ENCODE peak calls at places on chromosomes 11 and 22, in eight cellular contexts. N, X, Q, V, S, F, L and E are unnamed samples.

GRCh38 chr11:110169738-110170137 is 76.5 kb downstream of the ZC3H12C start:
- DNase-seq in N (no peak), X (no peak), Q (no peak), V (no peak), S (no peak), F (no peak), L (no peak), E (no peak)

GRCh38 chr11:8702598-8702915 is 20.0 kb downstream of the RPL27A start:
- DNase-seq in N (no peak), X (no peak), Q (no peak), V (no peak), S (no peak), F (no peak), L (no peak), E (no peak)

GRCh38 chr11:78715639-78716311 is 141.1 kb upstream of the NARS2 start:
- DNase-seq in N (peak), X (peak), Q (no peak), V (peak), S (peak), F (no peak), L (peak), E (no peak)

GRCh38 chr11:64027619-64028397 is 7.9 kb upstream of the FLRT1 start:
- DNase-seq in N (no peak), X (no peak), Q (no peak), V (no peak), S (no peak), F (no peak), L (no peak), E (no peak)

GRCh38 chr11:47248664-47249377 is at the start of gene ACP2:
- DNase-seq in N (peak), X (peak), Q (peak), V (peak), S (peak), F (peak), L (peak), E (peak)

GRCh38 chr11:118021146-118021545 is 35.0 kb downstream of the IL10RA start:
- DNase-seq in N (no peak), X (no peak), Q (no peak), V (no peak), S (no peak), F (no peak), L (no peak), E (no peak)

GRCh38 chr11:37643968-37644367 is 1045.9 kb upstream of the RAG2 start:
- DNase-seq in N (no peak), X (no peak), Q (no peak), V (no peak), S (no peak), F (no peak), L (no peak), E (no peak)

GRCh38 chr11:10695821-10696220 is 2.3 kb upstream of the IRAG1 start:
- DNase-seq in N (no peak), X (no peak), Q (no peak), V (no peak), S (no peak), F (no peak), L (no peak), E (no peak)

GRCh38 chr22:28923826-28924732 is 40.7 kb downstream of the ZNRF3 start:
- DNase-seq in N (no peak), X (peak), Q (no peak), V (no peak), S (peak), F (peak), L (no peak), E (no peak)

GRCh38 chr11:4766420-4767043 is 3.2 kb downstream of the OR51F1 start:
- DNase-seq in N (no peak), X (no peak), Q (no peak), V (no peak), S (no peak), F (no peak), L (no peak), E (no peak)

GRCh38 chr11:46588915-46589314 is 4.9 kb downstream of the AMBRA1 start:
- DNase-seq in N (no peak), X (no peak), Q (no peak), V (no peak), S (no peak), F (no peak), L (no peak), E (no peak)

GRCh38 chr11:72736452-72737069 is 15.6 kb downstream of the ARAP1 start:
- DNase-seq in N (no peak), X (peak), Q (peak), V (peak), S (peak), F (peak), L (peak), E (no peak)

GRCh38 chr11:44590769-44591168 is 25.3 kb downstream of the CD82 start:
- DNase-seq in N (no peak), X (no peak), Q (no peak), V (no peak), S (no peak), F (no peak), L (no peak), E (no peak)

GRCh38 chr11:113176561-113176960 is 137.8 kb upstream of the TTC12 start:
- DNase-seq in N (no peak), X (peak), Q (no peak), V (no peak), S (no peak), F (no peak), L (peak), E (no peak)

GRCh38 chr11:61834278-61835004 is 6.3 kb downstream of the FADS2 start:
- DNase-seq in N (peak), X (peak), Q (peak), V (peak), S (no peak), F (peak), L (peak), E (no peak)

GRCh38 chr11:66970808-66971442 is 4.2 kb upstream of the C11orf86 start:
- DNase-seq in N (no peak), X (peak), Q (no peak), V (no peak), S (peak), F (no peak), L (peak), E (no peak)

GRCh38 chr22:43227231-43227630 is 40.3 kb upstream of the TTLL12 start:
- DNase-seq in N (no peak), X (no peak), Q (no peak), V (no peak), S (no peak), F (no peak), L (no peak), E (no peak)

GRCh38 chr11:86395061-86395551 is 20.4 kb downstream of the CCDC81 start:
- DNase-seq in N (peak), X (peak), Q (no peak), V (no peak), S (no peak), F (peak), L (no peak), E (no peak)

GRCh38 chr11:64268687-64269379 is 15.6 kb downstream of the BAD start:
- DNase-seq in N (peak), X (peak), Q (peak), V (peak), S (peak), F (peak), L (peak), E (no peak)

GRCh38 chr22:30675436-30675835 is 7.8 kb upstream of the DUSP18 start:
- DNase-seq in N (no peak), X (no peak), Q (no peak), V (no peak), S (no peak), F (no peak), L (no peak), E (no peak)

GRCh38 chr22:36999463-36999862 is 19.8 kb downstream of the TST start:
- DNase-seq in N (no peak), X (no peak), Q (no peak), V (no peak), S (no peak), F (no peak), L (no peak), E (no peak)

GRCh38 chr11:1735271-1735670 is 15.1 kb downstream of the IFITM10 start:
- DNase-seq in N (no peak), X (no peak), Q (no peak), V (no peak), S (peak), F (no peak), L (no peak), E (no peak)

GRCh38 chr11:117911694-117912093 is 17.5 kb downstream of the TMPRSS13 start:
- DNase-seq in N (no peak), X (no peak), Q (no peak), V (no peak), S (no peak), F (no peak), L (no peak), E (no peak)

GRCh38 chr11:129792663-129793062 is 23.0 kb upstream of the TMEM45B start:
- DNase-seq in N (no peak), X (no peak), Q (no peak), V (no peak), S (no peak), F (no peak), L (no peak), E (no peak)

GRCh38 chr22:41001722-41002122 is 50.5 kb downstream of the RBX1 start:
- DNase-seq in N (no peak), X (peak), Q (no peak), V (no peak), S (peak), F (no peak), L (peak), E (no peak)

GRCh38 chr22:22910272-22911240 is 22.9 kb downstream of the IGLL5 start:
- DNase-seq in N (no peak), X (no peak), Q (no peak), V (no peak), S (no peak), F (peak), L (no peak), E (no peak)

GRCh38 chr11:114433376-114433775 is 5.9 kb upstream of the REXO2 start:
- DNase-seq in N (no peak), X (no peak), Q (no peak), V (no peak), S (no peak), F (no peak), L (no peak), E (no peak)

GRCh38 chr22:35313311-35314121 is 13.8 kb downstream of the TOM1 start:
- DNase-seq in N (no peak), X (peak), Q (no peak), V (peak), S (peak), F (no peak), L (peak), E (no peak)

GRCh38 chr11:36450391-36450714 is 59.7 kb downstream of the TRAF6 start:
- DNase-seq in N (no peak), X (no peak), Q (no peak), V (no peak), S (no peak), F (no peak), L (no peak), E (no peak)

GRCh38 chr11:123235117-123235686 is 40.2 kb upstream of the CLMP start:
- DNase-seq in N (peak), X (no peak), Q (peak), V (peak), S (no peak), F (peak), L (peak), E (no peak)

GRCh38 chr22:41915035-41915782 is at the start of gene SHISA8:
- DNase-seq in N (peak), X (peak), Q (peak), V (peak), S (peak), F (no peak), L (peak), E (no peak)

GRCh38 chr22:45758603-45759002 is 87.0 kb downstream of the ATXN10 start:
- DNase-seq in N (no peak), X (no peak), Q (no peak), V (no peak), S (no peak), F (no peak), L (no peak), E (no peak)

GRCh38 chr11:33620423-33621120 is 80.1 kb downstream of the C11orf91 start:
- DNase-seq in N (no peak), X (peak), Q (no peak), V (no peak), S (peak), F (no peak), L (peak), E (no peak)

GRCh38 chr11:5815534-5815933 is 6.8 kb downstream of the OR52N2 start:
- DNase-seq in N (no peak), X (no peak), Q (no peak), V (no peak), S (no peak), F (no peak), L (no peak), E (no peak)

GRCh38 chr11:111978028-111978771 is 41.1 kb downstream of the DIXDC1 start:
- DNase-seq in N (peak), X (peak), Q (no peak), V (no peak), S (peak), F (no peak), L (peak), E (no peak)

GRCh38 chr11:13091804-13092203 is 82.7 kb downstream of the RASSF10 start:
- DNase-seq in N (no peak), X (no peak), Q (no peak), V (no peak), S (no peak), F (no peak), L (no peak), E (no peak)

GRCh38 chr11:32176223-32176811 is 85.4 kb downstream of the RCN1 start:
- DNase-seq in N (peak), X (peak), Q (peak), V (peak), S (peak), F (peak), L (peak), E (peak)

GRCh38 chr22:44686873-44687600 is 15.0 kb upstream of the PRR5 start:
- DNase-seq in N (no peak), X (peak), Q (no peak), V (no peak), S (no peak), F (no peak), L (peak), E (no peak)

GRCh38 chr11:72141066-72141465 is 5.5 kb downstream of the FOLR3 start:
- DNase-seq in N (no peak), X (peak), Q (no peak), V (no peak), S (peak), F (no peak), L (peak), E (no peak)

GRCh38 chr11:83610996-83611395 is 324.8 kb upstream of the CCDC90B start:
- DNase-seq in N (no peak), X (peak), Q (no peak), V (no peak), S (no peak), F (no peak), L (no peak), E (no peak)

DNA sequence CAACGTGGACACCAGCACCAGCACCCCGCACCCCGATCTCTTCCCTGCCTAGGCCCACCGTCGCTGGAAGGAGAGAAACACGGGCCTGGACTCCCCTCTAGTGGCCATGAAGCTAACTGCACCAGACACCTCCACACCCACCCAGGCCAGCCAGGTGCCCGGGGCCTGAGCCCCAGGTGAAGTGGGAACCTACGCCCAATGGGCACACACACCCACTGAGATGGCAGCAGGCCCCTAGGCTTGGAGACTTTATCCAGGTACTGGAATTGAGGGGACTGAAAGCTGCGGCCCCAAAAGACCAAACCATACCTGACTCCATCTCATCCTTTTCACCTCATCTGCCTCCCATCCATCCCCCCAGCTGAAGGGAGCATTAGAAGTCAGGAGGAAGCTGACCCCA is 81.0 kb downstream of the BUD13 start:
- DNase-seq in N (peak), X (no peak), Q (peak), V (peak), S (no peak), F (no peak), L (peak), E (no peak)
- TF ChIP-seq CTCF in N (peak), X (peak), Q (peak), V (peak), S (peak), F (peak), L (peak), E (peak)

GRCh38 chr11:74256370-74257133 is 54.9 kb downstream of the P4HA3 start:
- DNase-seq in N (no peak), X (no peak), Q (no peak), V (no peak), S (no peak), F (no peak), L (peak), E (no peak)
- TF ChIP-seq CTCF in N (no peak), X (no peak), Q (no peak), V (no peak), S (no peak), F (no peak), L (no peak), E (no peak)

DNA sequence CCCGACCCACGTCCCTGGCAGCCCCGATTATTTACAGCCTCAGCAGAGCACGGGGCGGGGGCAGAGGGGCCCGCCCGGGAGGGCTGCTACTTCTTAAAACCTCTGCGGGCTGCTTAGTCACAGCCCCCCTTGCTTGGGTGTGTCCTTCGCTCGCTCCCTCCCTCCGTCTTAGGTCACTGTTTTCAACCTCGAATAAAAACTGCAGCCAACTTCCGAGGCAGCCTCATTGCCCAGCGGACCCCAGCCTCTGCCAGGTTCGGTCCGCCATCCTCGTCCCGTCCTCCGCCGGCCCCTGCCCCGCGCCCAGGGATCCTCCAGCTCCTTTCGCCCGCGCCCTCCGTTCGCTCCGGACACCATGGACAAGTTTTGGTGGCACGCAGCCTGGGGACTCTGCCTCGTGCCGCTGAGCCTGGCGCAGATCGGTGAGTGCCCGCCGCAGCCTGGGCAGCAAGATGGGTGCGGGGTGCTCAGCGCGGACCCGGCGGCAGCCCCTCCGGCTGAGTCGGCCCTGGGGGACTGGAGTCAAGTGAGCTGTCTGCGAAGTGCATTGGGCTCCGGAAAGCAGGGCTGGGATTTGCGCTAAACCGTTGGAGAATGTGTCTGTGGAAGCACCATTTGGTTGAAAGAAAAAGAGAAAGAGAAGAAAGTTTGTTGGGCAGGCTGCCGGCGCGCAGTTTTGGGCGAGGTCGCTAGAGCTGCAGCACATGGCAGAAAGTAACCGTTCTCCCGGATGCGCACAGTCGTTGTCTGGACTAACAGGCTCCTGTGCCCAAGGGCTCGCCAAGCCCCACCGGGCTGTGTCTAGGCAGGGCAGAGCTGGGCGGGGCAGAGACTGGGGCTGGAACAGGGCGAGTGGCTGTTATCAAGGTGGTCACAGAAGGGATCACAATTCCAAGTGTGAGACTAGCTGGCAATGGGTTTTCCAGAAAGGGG is at the start of gene CD44:
- DNase-seq in N (peak), X (peak), Q (peak), V (peak), S (peak), F (peak), L (peak), E (peak)
- TF ChIP-seq CTCF in N (no peak), X (no peak), Q (no peak), V (no peak), S (no peak), F (no peak), L (no peak), E (no peak)

DNA sequence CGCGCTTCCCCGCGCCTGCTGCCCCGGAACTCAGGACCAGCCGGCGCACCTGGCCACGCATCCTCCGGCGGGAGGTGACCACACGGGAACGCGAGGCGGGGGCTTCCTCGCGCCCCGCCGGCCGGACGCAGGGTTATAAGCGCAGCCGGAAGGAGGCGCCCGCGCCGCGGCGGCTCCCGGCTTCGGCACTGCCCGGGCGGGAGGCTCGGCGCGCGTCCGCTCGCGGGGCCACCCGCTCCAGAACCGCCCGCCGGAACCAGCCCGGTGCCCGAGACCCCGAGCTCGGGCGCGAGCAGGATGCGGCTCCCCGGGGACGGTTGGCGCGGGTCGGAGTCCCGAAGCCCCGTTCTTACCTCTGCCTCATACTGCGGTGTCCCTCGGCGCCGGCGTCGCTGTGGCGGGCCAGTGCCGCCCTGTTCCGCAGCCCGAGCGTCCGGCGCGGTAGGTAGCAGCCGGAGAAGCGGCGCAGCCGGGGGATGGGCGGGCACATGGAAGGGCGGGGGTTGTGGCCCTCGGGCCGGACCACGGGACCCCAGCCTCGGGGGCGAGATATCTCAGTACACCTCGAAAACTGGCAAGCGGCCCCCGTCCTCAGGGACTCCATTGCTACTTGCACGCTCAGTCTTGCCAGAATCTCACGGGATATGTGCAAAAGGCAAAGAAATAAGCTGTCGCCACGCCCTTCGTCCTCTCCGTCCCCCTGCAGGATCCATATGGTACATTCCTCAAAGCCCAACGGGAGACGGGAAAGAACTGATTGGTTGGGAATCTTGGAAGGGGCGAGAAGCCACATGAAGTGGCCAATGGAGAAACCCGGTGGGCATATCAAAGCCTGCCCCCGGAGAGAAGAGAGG is 23.1 kb downstream of the MICAL3 start:
- DNase-seq in N (peak), X (peak), Q (peak), V (peak), S (peak), F (peak), L (peak), E (peak)
- TF ChIP-seq CTCF in N (no peak), X (no peak), Q (peak), V (peak), S (peak), F (peak), L (peak), E (peak)

GRCh38 chr11:77191823-77192495 is 63.9 kb downstream of the MYO7A start:
- DNase-seq in N (peak), X (peak), Q (peak), V (peak), S (peak), F (peak), L (peak), E (no peak)
- TF ChIP-seq CTCF in N (peak), X (peak), Q (peak), V (peak), S (peak), F (peak), L (peak), E (peak)